ENCODE peak calls at places on chromosomes 2 and 18, in six cellular contexts. U, D, R, P, B and F are unnamed samples.

GRCh38 chr18:74110983-74111382 is 36.7 kb downstream of the FBXO15 start:
- DNase-seq in U (no peak), D (no peak), B (no peak), R (no peak), P (no peak), F (no peak)

GRCh38 chr2:101991731-101992145 is at the start of gene IL1R2:
- DNase-seq in D (peak), P (peak), U (no peak), R (no peak), B (no peak), F (no peak)

GRCh38 chr2:233209978-233210680 is 41.3 kb upstream of the ATG16L1 start:
- DNase-seq in U (no peak), D (no peak), B (no peak), P (no peak), R (peak), F (no peak)

GRCh38 chr2:99911711-99912110 is 230.7 kb downstream of the AFF3 start:
- DNase-seq in U (no peak), D (no peak), B (no peak), R (no peak), P (no peak), F (no peak)

GRCh38 chr2:192151848-192152247 is 42.9 kb downstream of the TMEFF2 start:
- DNase-seq in P (no peak), B (no peak), U (no peak), R (peak), D (no peak), F (no peak)

GRCh38 chr2:239274391-239275001 is 126.3 kb downstream of the HDAC4 start:
- DNase-seq in D (peak), R (peak), U (peak), P (no peak), B (no peak), F (no peak)

GRCh38 chr2:237892936-237893595 is 33.6 kb downstream of the RAMP1 start:
- DNase-seq in R (no peak), P (no peak), B (no peak), D (no peak), U (no peak), F (no peak)

GRCh38 chr18:77105021-77105420 is 27.6 kb downstream of the MBP start:
- DNase-seq in P (no peak), B (no peak), U (no peak), D (no peak), R (no peak), F (no peak)

GRCh38 chr2:239564587-239564986 is 163.8 kb upstream of the HDAC4 start:
- DNase-seq in R (no peak), U (no peak), B (no peak), D (no peak), P (no peak), F (no peak)

GRCh38 chr2:183991973-183992372 is 606.4 kb upstream of the ZNF804A start:
- DNase-seq in R (no peak), U (no peak), P (no peak), B (no peak), D (no peak), F (no peak)

GRCh38 chr2:213766465-213766891 is 482.2 kb downstream of the SPAG16 start:
- DNase-seq in D (no peak), B (no peak), P (no peak), R (no peak), U (no peak), F (no peak)

GRCh38 chr2:18834341-18834740 is 245.0 kb upstream of the NT5C1B start:
- DNase-seq in D (no peak), R (peak), U (no peak), B (no peak), P (no peak), F (no peak)

GRCh38 chr18:5294618-5295230 is 802 bp downstream of the ZBTB14 start:
- DNase-seq in R (peak), P (peak), U (no peak), D (peak), B (no peak), F (no peak)

GRCh38 chr18:6959110-6959509 is 158.5 kb downstream of the LAMA1 start:
- DNase-seq in D (no peak), P (no peak), B (no peak), R (no peak), U (no peak), F (no peak)

GRCh38 chr18:31225668-31226067 is 63.0 kb upstream of the DSC1 start:
- DNase-seq in R (peak), B (no peak), U (no peak), D (no peak), P (no peak), F (no peak)

GRCh38 chr2:160478660-160479059 is 14.9 kb downstream of the RBMS1 start:
- DNase-seq in P (no peak), B (no peak), U (no peak), R (no peak), D (no peak), F (no peak)

GRCh38 chr2:38997784-38998183 is 108.1 kb downstream of the ARHGEF33 start:
- DNase-seq in R (peak), U (no peak), D (no peak), B (no peak), P (no peak), F (no peak)

GRCh38 chr18:31499157-31499524 is 1.2 kb downstream of the DSG2 start:
- DNase-seq in D (no peak), P (no peak), U (peak), B (no peak), R (no peak), F (no peak)

GRCh38 chr2:53828331-53828730 is 31.4 kb downstream of the GPR75 start:
- DNase-seq in B (no peak), D (no peak), R (no peak), U (no peak), P (no peak), F (no peak)

GRCh38 chr2:53829252-53829651 is 30.5 kb downstream of the GPR75 start:
- DNase-seq in R (no peak), U (no peak), D (no peak), P (no peak), B (no peak), F (no peak)

GRCh38 chr2:53827398-53828175 is 32.2 kb downstream of the GPR75 start:
- DNase-seq in P (no peak), B (no peak), R (no peak), D (no peak), U (no peak), F (no peak)

GRCh38 chr2:53826587-53827397 is 33.0 kb downstream of the GPR75 start:
- DNase-seq in R (no peak), P (no peak), B (no peak), D (no peak), U (no peak), F (no peak)

GRCh38 chr2:53829669-53830290 is 30.0 kb downstream of the GPR75 start:
- DNase-seq in B (no peak), R (no peak), P (no peak), U (no peak), D (no peak), F (no peak)
- TF ChIP-seq CTCF in B (no peak), R (no peak), P (no peak), U (no peak), D (no peak), F (no peak)

GRCh38 chr18:51864219-51864965 is 475.6 kb upstream of the DCC start:
- DNase-seq in U (no peak), P (no peak), D (no peak), R (no peak), B (no peak), F (no peak)
- TF ChIP-seq CTCF in U (no peak), P (no peak), D (no peak), R (no peak), B (no peak), F (no peak)

GRCh38 chr18:30134020-30134419 is 908.5 kb downstream of the DSC3 start:
- DNase-seq in P (no peak), B (no peak), U (no peak), R (no peak), D (no peak), F (no peak)

GRCh38 chr18:30135938-30136337 is 906.6 kb downstream of the DSC3 start:
- DNase-seq in U (no peak), B (no peak), D (no peak), P (no peak), R (no peak), F (no peak)

GRCh38 chr18:30132959-30133358 is 909.6 kb downstream of the DSC3 start:
- DNase-seq in D (no peak), R (no peak), B (no peak), P (no peak), U (no peak), F (no peak)
- TF ChIP-seq CTCF in D (no peak), R (no peak), B (no peak), P (no peak), U (no peak), F (no peak)

GRCh38 chr2:216151313-216152030 is 42.3 kb downstream of the XRCC5 start:
- DNase-seq in R (peak), D (no peak), B (no peak), P (no peak), U (no peak), F (no peak)
- TF ChIP-seq CTCF in R (no peak), D (no peak), B (peak), P (no peak), U (peak), F (peak)

GRCh38 chr18:32930695-32931301 is 158.0 kb upstream of the KLHL14 start:
- DNase-seq in D (no peak), R (no peak), U (peak), B (no peak), P (no peak), F (no peak)
- TF ChIP-seq CTCF in D (no peak), R (peak), U (peak), B (peak), P (peak), F (peak)

DNA sequence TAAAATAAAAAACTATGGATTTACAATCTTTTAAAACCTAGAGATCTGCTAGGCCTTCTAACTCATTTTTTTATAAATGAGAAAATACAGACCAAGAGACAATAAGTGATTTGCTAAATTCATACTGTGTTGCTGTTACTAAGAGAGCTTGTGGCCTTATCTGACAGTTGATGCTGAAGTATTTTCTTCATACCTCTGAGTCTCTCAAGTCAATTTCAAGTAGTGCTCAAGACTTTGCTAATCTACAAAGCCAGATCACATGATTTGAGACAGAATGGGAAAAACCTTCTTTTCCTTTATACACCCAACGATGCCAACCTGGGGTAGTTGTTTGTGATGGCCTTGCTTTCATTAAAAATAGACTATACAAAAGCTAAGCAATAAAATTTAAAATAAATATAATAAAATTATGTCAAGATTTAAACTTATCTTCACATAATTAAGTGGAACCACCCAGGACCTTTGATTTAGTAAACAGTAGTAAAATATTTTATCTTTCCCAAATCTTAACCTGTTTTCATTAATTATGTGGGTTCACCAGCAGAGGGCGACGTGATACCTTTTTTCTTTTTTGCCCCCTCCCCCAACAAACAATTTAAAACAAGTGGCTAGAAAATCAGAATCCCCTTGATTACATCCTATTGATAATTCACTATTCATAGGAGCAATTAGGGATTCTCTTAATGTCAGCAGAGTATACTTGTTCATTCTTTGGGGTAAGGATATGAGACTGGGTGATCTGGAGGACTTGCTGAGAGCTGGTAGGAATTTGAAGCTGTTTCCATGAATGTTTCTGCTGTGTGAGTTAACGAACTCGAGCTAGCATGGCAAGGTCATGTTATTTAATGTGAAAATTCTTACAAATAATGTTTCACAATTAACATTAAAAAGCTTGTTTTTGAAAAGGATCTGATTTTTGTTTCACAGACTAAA is 49.6 kb upstream of the SLC5A7 start:
- DNase-seq in R (no peak), P (no peak), D (no peak), B (no peak), U (peak), F (no peak)
- TF ChIP-seq CTCF in R (peak), P (peak), D (no peak), B (peak), U (peak), F (peak)

DNA sequence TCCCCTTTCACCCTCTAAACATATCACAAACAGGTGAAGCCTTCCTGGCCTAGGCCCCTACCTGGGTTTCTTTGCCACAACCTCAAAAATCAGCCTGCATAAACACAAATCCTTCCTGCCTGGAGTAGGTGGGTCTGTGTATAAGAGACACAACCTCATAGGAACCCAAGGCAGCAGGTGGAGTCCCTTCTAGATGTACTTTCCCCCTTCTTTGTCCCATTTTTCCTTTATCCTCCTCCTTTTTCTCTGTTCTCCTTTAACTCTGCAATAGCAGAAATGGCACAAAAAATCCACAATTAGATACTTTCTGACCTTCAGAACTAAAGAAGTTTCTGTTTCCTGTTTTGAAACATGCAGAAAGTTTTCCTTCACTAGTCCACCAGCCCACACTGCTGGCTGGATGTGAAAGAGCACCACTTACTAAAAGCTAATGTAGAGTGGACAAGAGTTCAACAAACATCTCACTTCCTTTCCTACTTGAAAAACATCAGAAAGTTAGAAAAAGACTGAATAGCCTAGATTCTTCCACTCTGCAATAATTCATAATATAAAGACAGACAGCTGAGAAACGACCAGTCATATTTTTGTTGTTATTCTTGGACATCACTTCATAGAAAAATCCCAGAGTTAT is 11.2 kb downstream of the SLC40A1 start:
- DNase-seq in P (no peak), U (no peak), R (no peak), D (no peak), B (no peak), F (no peak)
- TF ChIP-seq CTCF in P (no peak), U (no peak), R (peak), D (no peak), B (no peak), F (no peak)